ENCODE peak calls at places on chromosomes 4 and X, in six cellular contexts. X is CD8-positive, alpha-beta T cell; V is breast epithelium; E is sigmoid colon; T is HL-60; P is heart left ventricle. S is an unnamed sample.

GRCh38 chr4:30586850-30587249 is 133.3 kb upstream of the PCDH7 start:
- DNase-seq in E (no peak), P (no peak), X (no peak), T (no peak), V (no peak), S (no peak)

GRCh38 chrX:69165116-69165651 is at the start of gene PJA1:
- DNase-seq in X (peak), E (peak), T (peak), V (peak), P (peak), S (peak)

GRCh38 chrX:104565791-104566687 is at the start of gene IL1RAPL2:
- DNase-seq in V (peak), E (no peak), X (no peak), P (no peak), T (no peak), S (peak)

GRCh38 chr4:1883583-1883982 is 12.4 kb downstream of the NSD2 start:
- DNase-seq in V (no peak), E (no peak), X (no peak), T (no peak), P (no peak), S (no peak)

GRCh38 chr4:187606581-187606980 is 389.0 kb upstream of the ZFP42 start:
- DNase-seq in E (no peak), V (no peak), P (no peak), T (peak), X (no peak), S (peak)

GRCh38 chr4:121726642-121727268 is 30.0 kb upstream of the ANXA5 start:
- DNase-seq in E (no peak), T (peak), V (no peak), X (no peak), P (no peak), S (peak)

GRCh38 chr4:105666693-105667092 is 41.8 kb downstream of the INTS12 start:
- DNase-seq in X (no peak), T (no peak), E (no peak), P (no peak), V (no peak), S (no peak)

GRCh38 chrX:131675596-131676194 is 131.8 kb downstream of the OR13H1 start:
- DNase-seq in X (no peak), V (no peak), E (no peak), P (no peak), T (peak), S (peak)

GRCh38 chr4:7959066-7959465 is 19.4 kb upstream of the AFAP1 start:
- DNase-seq in X (no peak), V (no peak), E (no peak), P (no peak), T (no peak), S (no peak)

GRCh38 chr4:40946652-40947051 is 196.9 kb downstream of the NSUN7 start:
- DNase-seq in E (no peak), X (no peak), P (no peak), V (no peak), T (no peak), S (no peak)

GRCh38 chrX:103585421-103586313 is at the start of gene TCEAL4:
- DNase-seq in P (peak), V (peak), X (no peak), E (peak), T (no peak), S (peak)

GRCh38 chr4:76233967-76234678 is 17.4 kb upstream of the FAM47E start:
- DNase-seq in V (no peak), T (no peak), E (no peak), P (no peak), X (no peak), S (no peak)

GRCh38 chrX:16826207-16826606 is 39.9 kb downstream of the TXLNG start:
- DNase-seq in E (no peak), X (no peak), V (no peak), T (peak), P (no peak), S (no peak)

DNA sequence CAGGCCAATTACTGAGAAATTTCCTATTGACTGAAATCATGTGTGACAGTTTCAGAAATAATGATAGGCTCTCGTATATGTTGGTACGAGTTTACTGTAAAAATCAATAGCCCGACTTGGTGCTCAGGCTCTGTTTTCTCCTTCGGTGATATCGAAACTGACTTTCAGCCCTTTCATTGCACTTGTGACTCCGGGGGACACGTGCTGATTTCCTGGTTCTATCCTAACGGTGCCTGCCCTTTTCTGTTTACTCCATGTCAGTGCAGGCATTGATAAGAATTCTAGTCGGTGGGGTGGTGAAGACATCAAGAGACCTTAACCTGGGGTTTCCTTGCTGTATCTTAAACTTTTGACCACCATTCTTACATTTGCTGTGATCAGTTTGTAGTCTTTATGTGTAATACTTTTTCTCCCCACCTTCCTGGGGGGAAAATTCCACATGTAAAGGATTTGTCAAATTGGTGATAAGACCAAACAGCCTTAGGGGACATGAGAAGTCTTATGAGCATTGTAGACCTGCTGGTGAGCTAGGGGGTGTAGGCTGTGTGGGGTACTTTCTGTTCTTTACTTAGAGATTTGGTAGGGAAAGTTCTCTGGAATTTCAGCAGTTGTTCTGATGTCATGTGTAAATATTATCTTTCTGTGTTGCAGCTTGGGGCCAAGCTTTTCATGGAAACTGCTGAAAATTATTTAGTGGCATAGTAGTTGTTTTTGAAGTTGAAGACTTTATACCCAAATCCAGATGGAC is 52.7 kb downstream of the TMEM131L start:
- DNase-seq in V (no peak), T (no peak), X (no peak), E (no peak), P (no peak), S (no peak)
- H3K4me3 ChIP-seq in V (no peak), T (no peak), X (peak), E (no peak), P (peak), S (no peak)

GRCh38 chr4:108036252-108036651 is 46.6 kb downstream of the HADH start:
- DNase-seq in V (no peak), E (no peak), T (no peak), P (no peak), X (peak), S (no peak)

GRCh38 chr4:108037884-108038283 is 48.2 kb downstream of the HADH start:
- DNase-seq in T (no peak), X (no peak), E (no peak), P (no peak), V (no peak), S (no peak)

GRCh38 chr4:108034560-108034959 is 44.9 kb downstream of the HADH start:
- DNase-seq in X (no peak), V (no peak), P (no peak), E (no peak), T (no peak), S (no peak)

GRCh38 chr4:108033348-108033747 is 43.7 kb downstream of the HADH start:
- DNase-seq in V (no peak), X (no peak), T (no peak), E (no peak), P (no peak), S (no peak)

DNA sequence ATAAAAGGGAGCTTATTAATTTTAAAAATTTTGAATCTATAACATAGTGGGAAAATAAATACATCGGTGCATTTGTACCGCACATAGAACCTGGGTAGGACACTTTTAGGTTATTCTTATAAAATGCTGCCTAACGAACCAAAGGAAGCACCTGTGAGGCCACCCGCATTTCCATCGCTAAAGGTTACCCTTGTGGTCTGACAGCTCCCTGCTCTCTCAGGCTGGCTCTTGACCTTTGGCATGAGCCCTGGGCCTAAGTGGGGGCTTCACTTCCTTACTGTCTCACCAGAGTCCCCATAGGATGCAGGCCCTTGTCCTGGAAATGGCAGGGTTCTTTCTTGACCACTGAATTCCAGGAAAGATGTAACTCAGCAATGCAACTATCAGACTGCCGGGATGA is 46.0 kb downstream of the HADH start:
- DNase-seq in T (no peak), P (no peak), X (no peak), V (no peak), E (no peak), S (no peak)
- H3K27ac ChIP-seq in T (no peak), P (no peak), X (peak), V (no peak), E (no peak), S (no peak)

GRCh38 chr4:10020106-10020505 is 1.2 kb downstream of the SLC2A9 start:
- DNase-seq in V (no peak), E (no peak), P (no peak), X (no peak), T (no peak), S (no peak)
- TF ChIP-seq CTCF in V (no peak), E (no peak), P (no peak), X (no peak), T (no peak), S (no peak)

GRCh38 chr4:122775987-122776836 is 43.7 kb downstream of the BBS12 start:
- DNase-seq in T (no peak), P (no peak), V (no peak), X (no peak), E (no peak), S (no peak)
- H3K4me3 ChIP-seq in T (no peak), P (no peak), V (no peak), X (no peak), E (no peak), S (no peak)